ENCODE peak calls at places on chromosome 12, in eight cellular contexts. Z is myocyte; B is caudate nucleus; T is stimulated activated CD4-positive, alpha-beta T cell treated with anti-CD3 and anti-CD28 coated beads, TNF-alpha, amount 100 ng/mL, for 1 hour; W is NCI-H2081; Q is choroid plexus epithelial cell; P is pancreas; J is activated CD4-positive, alpha-beta T cell treated with anti-CD3 and anti-CD28 coated beads, Interleukin-2, amount 50 U/mL, for 48 hours. O is an unnamed sample.

GRCh38 chr12:132018193-132018916 is 68.6 kb downstream of the EP400 start:
- DNase-seq in Z (peak), B (no peak), T (no peak), W (no peak), Q (no peak), P (no peak), J (no peak), O (no peak)

GRCh38 chr12:127485528-127485927 is 781.4 kb upstream of the TMEM132C start:
- DNase-seq in Z (peak), B (no peak), T (no peak), W (no peak), Q (peak), P (no peak), J (peak), O (peak)

GRCh38 chr12:46084666-46085631 is 94.6 kb upstream of the SCAF11 start:
- DNase-seq in Z (no peak), B (no peak), T (no peak), W (no peak), Q (no peak), P (no peak), J (no peak), O (no peak)

GRCh38 chr12:79634957-79635471 is 55.8 kb downstream of the PAWR start:
- DNase-seq in Z (no peak), B (no peak), T (no peak), W (no peak), Q (peak), P (no peak), J (no peak), O (peak)

GRCh38 chr12:111427417-111428074 is 21.8 kb downstream of the SH2B3 start:
- DNase-seq in Z (no peak), B (no peak), T (no peak), W (no peak), Q (no peak), P (no peak), J (no peak), O (no peak)

GRCh38 chr12:1583421-1584078 is 10.8 kb downstream of the FBXL14 start:
- DNase-seq in Z (peak), B (no peak), T (no peak), W (peak), Q (peak), P (no peak), J (peak), O (peak)

GRCh38 chr12:55935742-55936151 is 4.8 kb downstream of the DGKA start:
- DNase-seq in Z (no peak), B (no peak), T (no peak), W (no peak), Q (peak), P (peak), J (peak), O (no peak)

GRCh38 chr12:124507188-124508109 is 60.0 kb downstream of the NCOR2 start:
- DNase-seq in Z (peak), B (no peak), T (no peak), W (no peak), Q (peak), P (no peak), J (no peak), O (peak)

GRCh38 chr12:58225067-58225877 is 283.9 kb downstream of the ATP23 start:
- DNase-seq in Z (no peak), B (no peak), T (no peak), W (no peak), Q (no peak), P (no peak), J (no peak), O (no peak)

GRCh38 chr12:12925383-12925782 is 26.6 kb downstream of the GPRC5D start:
- DNase-seq in Z (no peak), B (no peak), T (no peak), W (no peak), Q (no peak), P (no peak), J (no peak), O (no peak)

GRCh38 chr12:65854629-65855028 is 30.3 kb downstream of the HMGA2 start:
- DNase-seq in Z (peak), B (no peak), T (no peak), W (no peak), Q (peak), P (no peak), J (no peak), O (peak)

GRCh38 chr12:12315838-12316237 is 34.2 kb downstream of the MANSC1 start:
- DNase-seq in Z (no peak), B (no peak), T (no peak), W (no peak), Q (no peak), P (peak), J (no peak), O (no peak)

GRCh38 chr12:120474092-120474960 is 4.8 kb upstream of the SRSF9 start:
- DNase-seq in Z (peak), B (no peak), T (no peak), W (peak), Q (peak), P (no peak), J (no peak), O (peak)

GRCh38 chr12:46959484-46959883 is 119.9 kb upstream of the PCED1B start:
- DNase-seq in Z (peak), B (no peak), T (no peak), W (no peak), Q (peak), P (no peak), J (no peak), O (peak)

O was measured in iris pigment epithelial cell.